ENCODE peak calls at places on chromosomes 1 and 21, in seven cellular contexts. P, Q, L, V, H, O and E are unnamed samples.

GRCh38 chr21:15193937-15194336 is 129.1 kb upstream of the NRIP1 start:
- ATAC-seq in H (no peak), Q (no peak), O (no peak), P (no peak), L (no peak), V (no peak), E (no peak)

GRCh38 chr1:227316456-227316855 is 1.8 kb downstream of the CDC42BPA start:
- ATAC-seq in P (no peak), H (no peak), L (no peak), O (no peak), V (no peak), Q (no peak), E (no peak)

GRCh38 chr1:116556289-116557006 is 14.4 kb downstream of the CD58 start:
- ATAC-seq in Q (peak; percentile 45), P (peak; percentile 93), L (peak; percentile 95), O (no peak), H (no peak), V (peak; percentile 92), E (peak; percentile 70)

GRCh38 chr1:112264010-112264409 is 132.0 kb upstream of the CTTNBP2NL start:
- ATAC-seq in V (no peak), Q (no peak), P (peak; percentile 63), L (no peak), O (no peak), H (no peak), E (peak; percentile 50)

GRCh38 chr1:151146072-151146415 is 387 bp downstream of the SEMA6C start:
- ATAC-seq in O (peak; percentile 8), Q (no peak), H (peak; percentile 6), P (peak; percentile 6), V (peak; percentile 8), L (peak; percentile 6), E (peak; percentile 2)

GRCh38 chr1:228365321-228366061 is 41.1 kb downstream of the TRIM11 start:
- ATAC-seq in L (no peak), P (no peak), H (no peak), V (no peak), Q (no peak), O (no peak), E (no peak)

GRCh38 chr1:173056355-173056754 is 5.6 kb upstream of the TNFSF18 start:
- ATAC-seq in H (no peak), Q (no peak), O (no peak), V (no peak), L (no peak), P (no peak), E (no peak)

GRCh38 chr1:206923961-206924548 is 2.3 kb upstream of the FCMR start:
- ATAC-seq in L (no peak), V (peak; percentile 2), Q (no peak), H (no peak), P (peak; percentile 47), O (no peak), E (peak; percentile 37)

GRCh38 chr1:10431065-10431730 is 965 bp downstream of the CENPS start:
- ATAC-seq in L (no peak), Q (peak; percentile 7), O (no peak), V (peak; percentile 1), P (no peak), H (peak; percentile 7), E (no peak)

GRCh38 chr1:20355828-20356735 is 65.4 kb downstream of the VWA5B1 start:
- ATAC-seq in Q (no peak), O (no peak), H (no peak), V (peak; percentile 14), L (no peak), P (no peak), E (no peak)

GRCh38 chr1:91015794-91016550 is 5.9 kb downstream of the ZNF644 start:
- ATAC-seq in P (no peak), V (peak; percentile 47), O (peak; percentile 54), H (no peak), L (peak; percentile 11), Q (no peak), E (no peak)

GRCh38 chr1:77900687-77901293 is 12.4 kb downstream of the NEXN start:
- ATAC-seq in L (no peak), P (peak; percentile 73), H (peak; percentile 75), V (no peak), O (peak; percentile 90), Q (peak; percentile 69), E (no peak)

GRCh38 chr1:89871768-89872473 is 51.1 kb downstream of the LRRC8D start:
- ATAC-seq in O (no peak), H (no peak), Q (no peak), L (no peak), P (peak; percentile 88), V (no peak), E (no peak)

GRCh38 chr1:96510911-96511310 is 210.7 kb upstream of the PTBP2 start:
- ATAC-seq in V (no peak), Q (no peak), O (no peak), H (no peak), P (no peak), L (no peak), E (no peak)

GRCh38 chr1:1777510-1777909 is 760 bp downstream of the NADK start:
- ATAC-seq in V (no peak), H (no peak), P (peak; percentile 63), Q (no peak), O (no peak), L (no peak), E (peak; percentile 70)

GRCh38 chr1:212760126-212760823 is 31.3 kb downstream of the NSL1 start:
- ATAC-seq in L (peak; percentile 78), O (no peak), H (peak; percentile 100), P (peak; percentile 22), Q (peak; percentile 75), V (peak; percentile 81), E (no peak)

GRCh38 chr1:197903196-197903514 is 725 bp downstream of the C1orf53 start:
- ATAC-seq in V (peak; percentile 28), H (peak; percentile 9), L (no peak), Q (no peak), O (peak; percentile 11), P (no peak), E (no peak)

GRCh38 chr1:200558866-200559459 is 61.6 kb downstream of the KIF14 start:
- ATAC-seq in H (no peak), Q (peak; percentile 81), P (no peak), V (peak; percentile 42), L (peak; percentile 36), O (peak; percentile 46), E (no peak)

GRCh38 chr1:198676253-198676652 is 37.4 kb downstream of the PTPRC start:
- ATAC-seq in H (no peak), V (peak; percentile 8), P (no peak), L (no peak), Q (peak; percentile 79), O (no peak), E (no peak)

GRCh38 chr1:85555867-85556577 is 24.5 kb upstream of the CCN1 start:
- ATAC-seq in O (no peak), P (no peak), Q (no peak), V (no peak), L (no peak), H (no peak), E (no peak)

GRCh38 chr1:47225430-47226100 is 6.5 kb downstream of the TAL1 start:
- ATAC-seq in V (no peak), L (no peak), Q (no peak), O (no peak), P (no peak), H (peak; percentile 24), E (no peak)

GRCh38 chr21:17185685-17186084 is 327.2 kb upstream of the CXADR start:
- ATAC-seq in Q (no peak), H (no peak), V (no peak), P (peak; percentile 87), O (no peak), L (no peak), E (no peak)

GRCh38 chr1:52590275-52590674 is 11.9 kb upstream of the GPX7 start:
- ATAC-seq in V (no peak), O (no peak), L (no peak), Q (no peak), P (no peak), H (peak; percentile 89), E (no peak)

GRCh38 chr21:40143822-40144525 is 276.7 kb downstream of the PCP4 start:
- ATAC-seq in L (no peak), P (no peak), V (no peak), H (peak; percentile 77), Q (peak; percentile 56), O (no peak), E (peak; percentile 49)

GRCh38 chr1:209382701-209383100 is 200.8 kb upstream of the CAMK1G start:
- ATAC-seq in H (no peak), Q (no peak), P (no peak), O (no peak), L (no peak), V (no peak), E (no peak)